ENCODE peak calls at places on chromosomes 4 and X, in four cellular contexts. D is OCI-M1, P is HT1080, K is B cell. H is an unnamed sample.

GRCh38 chr4:146245899-146246298 is 31.6 kb downstream of the REELD1 start:
- DNase-seq in D (no peak), K (no peak), P (no peak), H (no peak)

GRCh38 chr4:6252051-6252450 is 17.6 kb upstream of the WFS1 start:
- DNase-seq in D (no peak), K (no peak), P (no peak), H (no peak)

GRCh38 chr4:135277116-135277979 is 1075.8 kb upstream of the PABPC4L start:
- DNase-seq in D (no peak), P (peak; percentile 71), K (no peak), H (no peak)

GRCh38 chr4:105186701-105187158 is 40.1 kb downstream of the TET2 start:
- DNase-seq in D (no peak), K (no peak), P (peak; percentile 17), H (no peak)

GRCh38 chr4:64705989-64706388 is 296.7 kb upstream of the TECRL start:
- DNase-seq in K (no peak), D (no peak), P (no peak), H (no peak)

GRCh38 chrX:101429934-101430333 is 21.9 kb downstream of the HNRNPH2 start:
- DNase-seq in K (no peak), D (no peak), P (peak; percentile 46), H (no peak)

GRCh38 chr4:106569151-106570029 is 200.8 kb upstream of the GIMD1 start:
- DNase-seq in P (no peak), K (no peak), D (no peak), H (no peak)

GRCh38 chr4:8860096-8860891 is 11.3 kb downstream of the HMX1 start:
- DNase-seq in K (no peak), D (no peak), P (no peak), H (no peak)

GRCh38 chr4:159705334-159705733 is 602.5 kb downstream of the RAPGEF2 start:
- DNase-seq in D (no peak), K (no peak), P (no peak), H (no peak)

GRCh38 chr4:101191302-101192098 is 155.8 kb downstream of the PPP3CA start:
- DNase-seq in K (no peak), D (no peak), P (no peak), H (no peak)

GRCh38 chrX:48864210-48864609 is 28.8 kb upstream of the PCSK1N start:
- DNase-seq in P (peak; percentile 64), D (peak; percentile 67), K (no peak), H (no peak)

GRCh38 chr4:108982786-108983185 is 219.9 kb upstream of the ETNPPL start:
- DNase-seq in K (no peak), P (no peak), D (no peak), H (no peak)

GRCh38 chr4:146522098-146522861 is 540 bp upstream of the SLC10A7 start:
- DNase-seq in D (peak; percentile 96), K (peak; percentile 86), P (peak; percentile 77), H (peak; percentile 85)

GRCh38 chr4:40651280-40651679 is 21.6 kb upstream of the RBM47 start:
- DNase-seq in P (no peak), D (no peak), K (no peak), H (no peak)

GRCh38 chrX:149198980-149199732 is 305.9 kb downstream of the IDS start:
- DNase-seq in P (no peak), D (no peak), K (no peak), H (peak; percentile 32)

GRCh38 chr4:72352746-72353145 is 216.3 kb downstream of the ADAMTS3 start:
- DNase-seq in K (no peak), P (no peak), D (no peak), H (no peak)

GRCh38 chrX:100926453-100926852 is 2.3 kb downstream of the XKRX start:
- DNase-seq in K (no peak), P (no peak), D (no peak), H (no peak)

GRCh38 chr4:99457270-99457669 is 22.1 kb upstream of the ADH7 start:
- DNase-seq in P (no peak), K (no peak), D (peak; percentile 18), H (no peak)

GRCh38 chr4:164621886-164622521 is 131.9 kb upstream of the SMIM31 start:
- DNase-seq in K (no peak), P (no peak), D (no peak), H (no peak)

H was measured in GM06990.